ENCODE peak calls at places on chromosomes 11 and 22, in nine cellular contexts. J is psoas muscle, E is WERI-Rb-1, R is K562, B is HAP-1, M is sigmoid colon, N is fibroblast of lung, F is pancreas, Y is neural progenitor cell. T is an unnamed sample.
A peak's percentile ranks its signal among the peaks of the same experiment; 100 is the strongest.

GRCh38 chr11:94757037-94757681 is 11.0 kb upstream of the AMOTL1 start:
- DNase-seq in J (no peak), E (peak; percentile 44), R (no peak), B (no peak), M (no peak), N (no peak), F (no peak), Y (no peak), T (no peak)

GRCh38 chr11:104327864-104328513 is 164.0 kb upstream of the PDGFD start:
- DNase-seq in J (no peak), E (no peak), R (no peak), B (no peak), M (no peak), N (no peak), F (no peak), Y (no peak), T (no peak)

GRCh38 chr22:41989246-41989645 is 9.3 kb upstream of the WBP2NL start:
- DNase-seq in J (no peak), E (no peak), R (no peak), B (no peak), M (no peak), N (no peak), F (no peak), Y (no peak), T (no peak)

GRCh38 chr11:46237248-46238077 is 40.0 kb upstream of the CREB3L1 start:
- DNase-seq in J (peak; percentile 68), E (peak; percentile 56), R (peak; percentile 87), B (no peak), M (peak; percentile 84), N (peak; percentile 91), F (peak; percentile 44), Y (peak; percentile 70), T (peak; percentile 66)

GRCh38 chr22:29351891-29352290 is 36.4 kb upstream of the RASL10A start:
- DNase-seq in J (peak; percentile 40), E (no peak), R (no peak), B (no peak), M (no peak), N (no peak), F (no peak), Y (no peak), T (no peak)

GRCh38 chr11:8313504-8314090 is 49.9 kb upstream of the LMO1 start:
- DNase-seq in J (peak; percentile 17), E (no peak), R (no peak), B (no peak), M (peak; percentile 59), N (no peak), F (no peak), Y (no peak), T (no peak)

GRCh38 chr11:104462346-104462745 is 298.4 kb upstream of the PDGFD start:
- DNase-seq in J (no peak), E (no peak), R (no peak), B (no peak), M (no peak), N (peak; percentile 72), F (no peak), Y (no peak), T (no peak)

GRCh38 chr11:18540207-18541009 is 13.7 kb upstream of the TSG101 start:
- DNase-seq in J (no peak), E (no peak), R (no peak), B (no peak), M (no peak), N (peak; percentile 6), F (no peak), Y (peak; percentile 12), T (peak; percentile 51)

GRCh38 chr11:112321521-112322172 is 61.0 kb upstream of the PLET1 start:
- DNase-seq in J (no peak), E (peak; percentile 20), R (no peak), B (peak; percentile 8), M (no peak), N (peak; percentile 90), F (peak; percentile 70), Y (no peak), T (peak; percentile 98)

DNA sequence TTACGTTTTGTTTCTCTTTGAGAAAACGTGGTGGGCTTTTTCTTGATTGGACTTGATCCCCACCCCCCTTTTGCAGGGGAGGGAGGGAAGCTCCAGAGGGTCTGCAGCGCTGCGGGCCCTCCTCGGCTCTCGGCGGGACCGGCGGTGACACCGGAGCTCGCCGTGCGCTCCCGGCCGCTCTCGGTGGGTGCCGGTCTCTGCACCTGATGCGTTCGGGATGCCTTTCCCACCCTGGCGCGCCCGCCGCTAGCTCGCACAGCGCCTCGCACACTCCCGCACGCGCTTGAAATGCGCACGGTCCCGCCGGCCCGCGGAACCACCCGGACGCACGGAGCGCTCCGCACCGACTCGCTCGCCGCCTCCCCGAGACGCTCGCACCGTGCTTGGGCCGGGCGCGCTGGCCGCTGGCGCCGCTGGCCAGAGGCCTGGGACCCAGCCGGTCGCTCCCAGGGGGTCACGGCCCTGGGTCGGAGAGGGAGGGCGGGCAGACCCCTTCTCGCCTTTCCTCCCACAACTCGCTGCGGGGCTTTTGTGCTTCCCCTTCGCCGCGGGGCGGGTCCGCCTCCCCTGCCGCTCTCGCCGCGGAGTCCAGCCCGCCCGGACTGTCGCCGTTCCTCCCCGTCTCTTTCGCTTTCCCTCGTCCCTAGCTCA is 1.0 kb downstream of the ZBTB16 start:
- DNase-seq in J (peak; percentile 75), E (peak; percentile 21), R (peak; percentile 32), B (no peak), M (peak; percentile 75), N (peak; percentile 21), F (peak; percentile 51), Y (peak; percentile 65), T (no peak)
- H3K27me3 ChIP-seq in J (no peaks in the 10 kb centered on the region), E (peaks cover 61% of the 10 kb centered on the region), R (peaks cover 77% of the 10 kb centered on the region), B (peaks cover 67% of the 10 kb centered on the region), M (no peaks in the 10 kb centered on the region), N (peaks cover 27% of the 10 kb centered on the region), F (no peaks in the 10 kb centered on the region), Y (peaks cover 88% of the 10 kb centered on the region), T (peaks cover 70% of the 10 kb centered on the region)

GRCh38 chr11:102314784-102315183 is 2.5 kb upstream of the BIRC3 start:
- DNase-seq in J (no peak), E (no peak), R (no peak), B (no peak), M (no peak), N (no peak), F (no peak), Y (no peak), T (no peak)

GRCh38 chr11:102312656-102313055 is 4.6 kb upstream of the BIRC3 start:
- DNase-seq in J (no peak), E (no peak), R (no peak), B (no peak), M (no peak), N (no peak), F (no peak), Y (no peak), T (no peak)

GRCh38 chr11:102309621-102310541 is 7.4 kb upstream of the BIRC3 start:
- DNase-seq in J (no peak), E (no peak), R (no peak), B (no peak), M (no peak), N (no peak), F (no peak), Y (peak; percentile 35), T (no peak)

GRCh38 chr11:102316505-102316904 is 779 bp upstream of the BIRC3 start:
- DNase-seq in J (no peak), E (no peak), R (no peak), B (no peak), M (no peak), N (no peak), F (no peak), Y (no peak), T (no peak)

DNA sequence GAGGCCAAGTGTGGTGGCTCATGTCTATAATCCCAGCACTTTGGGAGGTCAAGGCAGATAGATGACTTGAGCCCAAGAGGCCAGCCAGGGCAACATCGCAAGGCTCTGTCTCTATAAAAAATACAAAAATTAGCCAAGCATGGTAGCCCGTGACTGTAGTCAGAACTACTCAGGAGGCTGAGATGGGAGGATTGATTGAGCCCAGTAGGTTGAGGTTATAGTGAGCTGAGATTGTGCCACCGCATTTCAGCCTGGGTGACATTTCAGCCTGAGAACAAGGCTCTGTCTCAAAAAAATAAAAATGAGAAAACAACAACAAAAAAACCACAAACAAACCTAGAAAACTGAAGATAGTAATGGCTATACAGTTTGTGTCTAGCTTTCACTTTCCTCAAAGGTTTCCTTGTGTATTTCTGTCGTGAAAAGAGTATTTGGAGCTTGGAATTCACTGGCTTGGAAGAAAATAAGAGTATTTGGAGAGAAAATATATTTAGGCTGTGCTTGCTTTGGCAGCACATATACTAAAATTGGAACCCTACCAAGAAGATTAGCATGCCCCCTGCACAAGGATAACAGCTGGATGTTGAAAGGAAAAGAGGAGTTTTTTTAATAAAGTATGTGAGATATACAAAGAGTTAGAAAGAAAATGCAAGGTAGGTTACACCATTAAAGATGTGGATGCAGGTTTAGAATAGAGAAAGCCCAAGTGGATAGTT is 3.9 kb upstream of the BIRC3 start:
- DNase-seq in J (no peak), E (no peak), R (no peak), B (no peak), M (no peak), N (peak; percentile 22), F (no peak), Y (no peak), T (no peak)
- H3K4me3 ChIP-seq in J (peak overlapping the region; percentile 58), E (no peak overlapping the region), R (peak overlapping the region; percentile 1), B (no peak overlapping the region), M (peak overlapping the region; percentile 4), N (peak overlapping the region; percentile 18), F (peak overlapping the region; percentile 27), Y (no peak overlapping the region), T (no peak overlapping the region)

DNA sequence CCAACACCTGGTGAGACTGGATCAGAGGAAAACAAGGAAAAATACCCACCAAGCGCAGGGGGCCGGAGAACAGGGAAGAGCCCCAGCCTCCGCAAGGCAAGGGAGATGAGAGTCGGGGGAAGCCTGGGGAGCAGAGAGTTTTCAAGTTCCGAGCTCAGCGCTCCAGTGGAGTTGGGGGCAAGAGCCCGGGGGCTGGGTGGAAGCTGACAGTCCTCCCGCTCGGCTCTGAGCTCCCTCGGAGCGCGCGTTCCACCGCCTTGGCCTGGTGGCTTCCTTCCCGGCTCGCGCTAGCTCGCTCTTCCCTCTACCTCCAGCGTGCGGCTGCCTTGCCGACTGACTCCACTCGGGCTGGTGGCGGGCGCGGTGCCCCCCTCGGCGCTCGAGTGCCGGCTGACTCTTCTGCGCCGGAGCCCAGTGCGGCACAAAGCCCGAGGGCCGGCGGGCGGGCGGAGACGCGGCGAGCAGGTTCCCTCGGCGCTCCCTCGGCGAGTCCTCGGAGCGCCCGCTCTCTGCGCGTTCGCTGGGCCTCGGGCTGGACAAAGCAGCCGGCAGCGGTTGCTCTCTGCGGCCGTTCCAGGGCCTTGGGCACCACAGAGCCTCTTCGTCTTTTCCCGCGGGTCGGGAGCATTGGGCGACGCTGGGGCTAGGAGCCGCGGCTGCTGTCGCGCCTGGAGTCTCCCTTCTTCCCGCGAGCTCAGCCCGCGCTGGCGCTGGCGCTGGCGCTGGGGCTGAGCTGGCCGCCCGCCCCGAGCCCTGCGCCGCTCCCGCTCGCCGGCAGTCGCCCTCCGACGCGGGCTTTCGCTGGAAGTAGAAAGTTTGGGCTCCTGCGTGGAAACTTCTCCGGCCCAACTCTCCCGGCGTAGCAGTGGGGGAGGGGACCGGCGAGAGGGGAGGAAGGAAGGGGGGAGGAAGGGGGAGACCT is 1.0 kb downstream of the PAX6 start:
- DNase-seq in J (peak; percentile 60), E (no peak), R (peak; percentile 26), B (no peak), M (peak; percentile 61), N (peak; percentile 52), F (no peak), Y (peak; percentile 70), T (no peak)
- H3K9me3 ChIP-seq in J (no peaks in the 10 kb centered on the region), E (no peaks in the 10 kb centered on the region), R (no peaks in the 10 kb centered on the region), B (no peaks in the 10 kb centered on the region), M (no peaks in the 10 kb centered on the region), N (no peaks in the 10 kb centered on the region), F (no peaks in the 10 kb centered on the region), Y (no peaks in the 10 kb centered on the region), T (no peaks in the 10 kb centered on the region)

DNA sequence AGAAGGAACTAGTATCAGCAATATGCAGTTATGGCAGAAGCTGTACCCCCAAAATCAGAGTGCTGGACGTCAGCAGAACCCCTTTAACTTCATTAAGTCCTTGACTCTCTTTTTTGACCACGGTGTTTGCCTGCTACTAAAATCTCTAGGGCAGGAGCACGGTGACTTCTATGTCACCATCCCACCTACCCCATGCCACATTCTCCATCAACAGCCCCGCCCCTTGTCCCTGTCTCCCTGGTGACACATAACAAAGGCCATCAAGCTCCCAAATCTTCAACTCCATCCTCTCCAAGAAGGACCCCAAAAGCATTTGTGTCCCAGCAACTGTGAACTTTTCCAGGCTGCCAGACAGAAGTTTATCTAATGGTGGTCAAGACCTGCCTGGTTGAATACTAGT is 894 bp downstream of the ADA2 start:
- DNase-seq in J (peak; percentile 4), E (no peak), R (no peak), B (no peak), M (no peak), N (no peak), F (no peak), Y (no peak), T (no peak)
- H3K27me3 ChIP-seq in J (no peaks in the 10 kb centered on the region), E (no peaks in the 10 kb centered on the region), R (peaks cover 33% of the 10 kb centered on the region), B (no peaks in the 10 kb centered on the region), M (peaks cover 5% of the 10 kb centered on the region), N (no peaks in the 10 kb centered on the region), F (no peaks in the 10 kb centered on the region), Y (no peaks in the 10 kb centered on the region), T (peaks cover 36% of the 10 kb centered on the region)